ENCODE peak calls at places on chromosomes 5 and 9, in nine cellular contexts. One of them, this sample, is unnamed.

GRCh38 chr9:33443047-33443446 is 4.3 kb downstream of the AQP3 start:
- DNase-seq in AG04449: no peak
- DNase-seq in CD8-positive, alpha-beta T cell: no peak
- DNase-seq in CD4-positive, alpha-beta T cell: no peak
- DNase-seq in fibroblast of the aortic adventitia: peak
- DNase-seq in RWPE2: peak
- DNase-seq in heart right ventricle: no peak
- DNase-seq in mesothelial cell of epicardium: no peak
- DNase-seq in coronary artery: no peak
- DNase-seq in this sample: no peak

GRCh38 chr5:154575869-154576806 is 98.1 kb upstream of the HAND1 start:
- DNase-seq in AG04449: no peak
- DNase-seq in CD8-positive, alpha-beta T cell: no peak
- DNase-seq in CD4-positive, alpha-beta T cell: no peak
- DNase-seq in fibroblast of the aortic adventitia: no peak
- DNase-seq in RWPE2: no peak
- DNase-seq in heart right ventricle: no peak
- DNase-seq in mesothelial cell of epicardium: no peak
- DNase-seq in coronary artery: no peak
- DNase-seq in this sample: peak

GRCh38 chr5:178474562-178475184 is 115.5 kb downstream of the COL23A1 start:
- DNase-seq in AG04449: no peak
- DNase-seq in CD8-positive, alpha-beta T cell: no peak
- DNase-seq in CD4-positive, alpha-beta T cell: no peak
- DNase-seq in fibroblast of the aortic adventitia: no peak
- DNase-seq in RWPE2: no peak
- DNase-seq in heart right ventricle: no peak
- DNase-seq in mesothelial cell of epicardium: no peak
- DNase-seq in coronary artery: no peak
- DNase-seq in this sample: no peak

GRCh38 chr9:128946945-128947422 is 419 bp downstream of the DOLK start:
- DNase-seq in AG04449: no peak
- DNase-seq in CD8-positive, alpha-beta T cell: no peak
- DNase-seq in CD4-positive, alpha-beta T cell: peak
- DNase-seq in fibroblast of the aortic adventitia: peak
- DNase-seq in RWPE2: no peak
- DNase-seq in heart right ventricle: peak
- DNase-seq in mesothelial cell of epicardium: no peak
- DNase-seq in coronary artery: peak
- DNase-seq in this sample: no peak

GRCh38 chr9:8179381-8180053 is 379.9 kb upstream of the DMAC1 start:
- DNase-seq in AG04449: no peak
- DNase-seq in CD8-positive, alpha-beta T cell: no peak
- DNase-seq in CD4-positive, alpha-beta T cell: no peak
- DNase-seq in fibroblast of the aortic adventitia: no peak
- DNase-seq in RWPE2: no peak
- DNase-seq in heart right ventricle: no peak
- DNase-seq in mesothelial cell of epicardium: no peak
- DNase-seq in coronary artery: no peak
- DNase-seq in this sample: no peak

GRCh38 chr9:127204771-127205470 is 59.7 kb upstream of the GARNL3 start:
- DNase-seq in AG04449: no peak
- DNase-seq in CD8-positive, alpha-beta T cell: no peak
- DNase-seq in CD4-positive, alpha-beta T cell: no peak
- DNase-seq in fibroblast of the aortic adventitia: no peak
- DNase-seq in RWPE2: peak
- DNase-seq in heart right ventricle: no peak
- DNase-seq in mesothelial cell of epicardium: no peak
- DNase-seq in coronary artery: no peak
- DNase-seq in this sample: no peak

GRCh38 chr5:133341915-133342710 is 270.2 kb downstream of the FSTL4 start:
- DNase-seq in AG04449: no peak
- DNase-seq in CD8-positive, alpha-beta T cell: no peak
- DNase-seq in CD4-positive, alpha-beta T cell: no peak
- DNase-seq in fibroblast of the aortic adventitia: no peak
- DNase-seq in RWPE2: no peak
- DNase-seq in heart right ventricle: no peak
- DNase-seq in mesothelial cell of epicardium: no peak
- DNase-seq in coronary artery: peak
- DNase-seq in this sample: no peak

GRCh38 chr5:125413861-125414260 is 667.4 kb upstream of the ZNF608 start:
- DNase-seq in AG04449: no peak
- DNase-seq in CD8-positive, alpha-beta T cell: no peak
- DNase-seq in CD4-positive, alpha-beta T cell: no peak
- DNase-seq in fibroblast of the aortic adventitia: peak
- DNase-seq in RWPE2: no peak
- DNase-seq in heart right ventricle: no peak
- DNase-seq in mesothelial cell of epicardium: no peak
- DNase-seq in coronary artery: no peak
- DNase-seq in this sample: no peak

GRCh38 chr9:15421532-15421931 is 1.1 kb upstream of the SNAPC3 start:
- DNase-seq in AG04449: no peak
- DNase-seq in CD8-positive, alpha-beta T cell: no peak
- DNase-seq in CD4-positive, alpha-beta T cell: no peak
- DNase-seq in fibroblast of the aortic adventitia: no peak
- DNase-seq in RWPE2: no peak
- DNase-seq in heart right ventricle: no peak
- DNase-seq in mesothelial cell of epicardium: no peak
- DNase-seq in coronary artery: no peak
- DNase-seq in this sample: no peak

GRCh38 chr9:71638627-71639026 is 129.7 kb downstream of the CEMIP2 start:
- DNase-seq in AG04449: no peak
- DNase-seq in CD8-positive, alpha-beta T cell: no peak
- DNase-seq in CD4-positive, alpha-beta T cell: no peak
- DNase-seq in fibroblast of the aortic adventitia: no peak
- DNase-seq in RWPE2: no peak
- DNase-seq in heart right ventricle: no peak
- DNase-seq in mesothelial cell of epicardium: no peak
- DNase-seq in coronary artery: no peak
- DNase-seq in this sample: no peak

GRCh38 chr5:74412064-74412463 is 228.5 kb downstream of the ENC1 start:
- DNase-seq in AG04449: no peak
- DNase-seq in CD8-positive, alpha-beta T cell: no peak
- DNase-seq in CD4-positive, alpha-beta T cell: no peak
- DNase-seq in fibroblast of the aortic adventitia: no peak
- DNase-seq in RWPE2: no peak
- DNase-seq in heart right ventricle: no peak
- DNase-seq in mesothelial cell of epicardium: no peak
- DNase-seq in coronary artery: no peak
- DNase-seq in this sample: no peak

GRCh38 chr5:19880430-19880829 is 107.6 kb downstream of the CDH18 start:
- DNase-seq in AG04449: no peak
- DNase-seq in CD8-positive, alpha-beta T cell: no peak
- DNase-seq in CD4-positive, alpha-beta T cell: no peak
- DNase-seq in fibroblast of the aortic adventitia: no peak
- DNase-seq in RWPE2: no peak
- DNase-seq in heart right ventricle: no peak
- DNase-seq in mesothelial cell of epicardium: no peak
- DNase-seq in coronary artery: no peak
- DNase-seq in this sample: no peak

DNA sequence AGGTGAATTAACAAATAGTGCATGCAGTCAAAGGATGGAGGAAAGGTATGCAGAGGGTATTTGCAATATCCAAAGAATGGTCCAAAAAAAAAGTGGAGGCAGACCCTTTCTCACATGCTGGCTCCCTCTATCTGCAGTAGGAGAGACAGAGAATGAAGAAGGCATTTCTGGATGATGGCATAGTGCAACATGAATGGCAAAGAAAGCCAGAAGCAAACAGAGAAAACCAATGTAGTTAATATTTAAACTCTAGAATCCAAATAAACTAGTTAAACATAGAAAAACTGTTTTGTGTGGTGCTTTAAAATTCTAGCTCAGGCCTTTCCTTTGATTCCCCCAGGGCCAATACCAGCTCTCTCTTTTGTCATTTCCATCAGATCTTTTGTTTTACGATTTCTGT is 403.1 kb upstream of the WWC1 start:
- DNase-seq in AG04449: no peak
- DNase-seq in CD8-positive, alpha-beta T cell: no peak
- DNase-seq in CD4-positive, alpha-beta T cell: no peak
- DNase-seq in fibroblast of the aortic adventitia: no peak
- DNase-seq in RWPE2: no peak
- DNase-seq in heart right ventricle: no peak
- DNase-seq in mesothelial cell of epicardium: no peak
- DNase-seq in coronary artery: no peak
- DNase-seq in this sample: no peak
- TF ChIP-seq CTCF in AG04449: no peak
- TF ChIP-seq CTCF in CD8-positive, alpha-beta T cell: no peak
- TF ChIP-seq CTCF in CD4-positive, alpha-beta T cell: no peak
- TF ChIP-seq CTCF in fibroblast of the aortic adventitia: no peak
- TF ChIP-seq CTCF in RWPE2: no peak
- TF ChIP-seq CTCF in heart right ventricle: no peak
- TF ChIP-seq CTCF in mesothelial cell of epicardium: no peak
- TF ChIP-seq CTCF in coronary artery: no peak
- TF ChIP-seq CTCF in this sample: no peak

GRCh38 chr5:36090033-36090432 is 23.4 kb upstream of the UGT3A2 start:
- DNase-seq in AG04449: no peak
- DNase-seq in CD8-positive, alpha-beta T cell: no peak
- DNase-seq in CD4-positive, alpha-beta T cell: no peak
- DNase-seq in fibroblast of the aortic adventitia: peak
- DNase-seq in RWPE2: no peak
- DNase-seq in heart right ventricle: no peak
- DNase-seq in mesothelial cell of epicardium: no peak
- DNase-seq in coronary artery: no peak
- DNase-seq in this sample: no peak
- TF ChIP-seq CTCF in AG04449: peak
- TF ChIP-seq CTCF in CD8-positive, alpha-beta T cell: no peak
- TF ChIP-seq CTCF in CD4-positive, alpha-beta T cell: no peak
- TF ChIP-seq CTCF in fibroblast of the aortic adventitia: peak
- TF ChIP-seq CTCF in RWPE2: peak
- TF ChIP-seq CTCF in heart right ventricle: no peak
- TF ChIP-seq CTCF in mesothelial cell of epicardium: no peak
- TF ChIP-seq CTCF in coronary artery: no peak
- TF ChIP-seq CTCF in this sample: peak

DNA sequence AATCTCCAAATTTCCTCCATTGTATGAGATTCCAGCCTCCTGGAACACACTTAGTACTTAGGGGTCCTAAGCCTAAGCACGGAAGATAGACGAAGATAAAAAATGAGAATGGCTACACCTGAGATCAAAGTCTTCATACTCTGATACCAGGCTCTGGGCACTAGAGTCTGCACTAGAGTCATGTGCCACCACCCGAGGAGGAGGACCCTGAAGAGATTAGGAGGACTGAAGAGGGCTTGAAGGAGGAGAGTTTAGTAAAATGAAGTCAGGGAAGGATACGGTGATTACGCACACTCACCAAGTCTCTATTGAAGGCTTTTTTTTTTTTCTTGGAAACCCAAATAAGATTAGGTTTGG is 573 bp upstream of the SPATA24 start:
- DNase-seq in AG04449: no peak
- DNase-seq in CD8-positive, alpha-beta T cell: no peak
- DNase-seq in CD4-positive, alpha-beta T cell: no peak
- DNase-seq in fibroblast of the aortic adventitia: no peak
- DNase-seq in RWPE2: no peak
- DNase-seq in heart right ventricle: no peak
- DNase-seq in mesothelial cell of epicardium: no peak
- DNase-seq in coronary artery: no peak
- DNase-seq in this sample: no peak
- TF ChIP-seq CTCF in AG04449: no peak
- TF ChIP-seq CTCF in CD8-positive, alpha-beta T cell: no peak
- TF ChIP-seq CTCF in CD4-positive, alpha-beta T cell: no peak
- TF ChIP-seq CTCF in fibroblast of the aortic adventitia: no peak
- TF ChIP-seq CTCF in RWPE2: no peak
- TF ChIP-seq CTCF in heart right ventricle: no peak
- TF ChIP-seq CTCF in mesothelial cell of epicardium: no peak
- TF ChIP-seq CTCF in coronary artery: no peak
- TF ChIP-seq CTCF in this sample: no peak

GRCh38 chr5:42881416-42882109 is 69.9 kb upstream of the SELENOP start:
- DNase-seq in AG04449: no peak
- DNase-seq in CD8-positive, alpha-beta T cell: no peak
- DNase-seq in CD4-positive, alpha-beta T cell: no peak
- DNase-seq in fibroblast of the aortic adventitia: no peak
- DNase-seq in RWPE2: no peak
- DNase-seq in heart right ventricle: no peak
- DNase-seq in mesothelial cell of epicardium: no peak
- DNase-seq in coronary artery: no peak
- DNase-seq in this sample: no peak
- TF ChIP-seq CTCF in AG04449: no peak
- TF ChIP-seq CTCF in CD8-positive, alpha-beta T cell: no peak
- TF ChIP-seq CTCF in CD4-positive, alpha-beta T cell: no peak
- TF ChIP-seq CTCF in fibroblast of the aortic adventitia: no peak
- TF ChIP-seq CTCF in RWPE2: no peak
- TF ChIP-seq CTCF in heart right ventricle: no peak
- TF ChIP-seq CTCF in mesothelial cell of epicardium: no peak
- TF ChIP-seq CTCF in coronary artery: no peak
- TF ChIP-seq CTCF in this sample: no peak

GRCh38 chr9:132004323-132004722 is 75.3 kb downstream of the MED27 start:
- DNase-seq in AG04449: no peak
- DNase-seq in CD8-positive, alpha-beta T cell: no peak
- DNase-seq in CD4-positive, alpha-beta T cell: no peak
- DNase-seq in fibroblast of the aortic adventitia: no peak
- DNase-seq in RWPE2: no peak
- DNase-seq in heart right ventricle: no peak
- DNase-seq in mesothelial cell of epicardium: no peak
- DNase-seq in coronary artery: no peak
- DNase-seq in this sample: no peak
- TF ChIP-seq CTCF in AG04449: no peak
- TF ChIP-seq CTCF in CD8-positive, alpha-beta T cell: no peak
- TF ChIP-seq CTCF in CD4-positive, alpha-beta T cell: no peak
- TF ChIP-seq CTCF in fibroblast of the aortic adventitia: no peak
- TF ChIP-seq CTCF in RWPE2: no peak
- TF ChIP-seq CTCF in heart right ventricle: no peak
- TF ChIP-seq CTCF in mesothelial cell of epicardium: no peak
- TF ChIP-seq CTCF in coronary artery: no peak
- TF ChIP-seq CTCF in this sample: no peak

DNA sequence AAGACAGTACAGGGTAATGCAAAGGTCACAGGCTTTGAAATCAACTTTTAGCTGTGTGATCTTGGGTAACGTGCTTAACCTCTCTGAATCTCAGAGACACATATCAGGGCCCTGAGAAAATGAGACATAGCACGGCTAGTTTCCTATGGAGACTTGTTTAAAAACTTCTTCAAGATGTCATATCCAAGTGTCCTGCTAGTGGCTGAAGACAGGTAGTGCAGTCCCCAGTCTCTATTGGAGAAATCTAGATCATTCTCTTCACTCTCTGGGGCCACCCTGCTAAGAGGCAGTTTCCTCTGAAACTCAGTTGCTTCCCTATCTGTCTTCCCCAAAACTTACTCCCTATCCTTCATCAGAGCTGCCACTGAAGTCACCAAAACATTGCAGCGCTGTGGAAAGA is 30.3 kb upstream of the GRXCR2 start:
- DNase-seq in AG04449: no peak
- DNase-seq in CD8-positive, alpha-beta T cell: no peak
- DNase-seq in CD4-positive, alpha-beta T cell: no peak
- DNase-seq in fibroblast of the aortic adventitia: no peak
- DNase-seq in RWPE2: no peak
- DNase-seq in heart right ventricle: no peak
- DNase-seq in mesothelial cell of epicardium: no peak
- DNase-seq in coronary artery: no peak
- DNase-seq in this sample: no peak
- TF ChIP-seq CTCF in AG04449: peak
- TF ChIP-seq CTCF in CD8-positive, alpha-beta T cell: no peak
- TF ChIP-seq CTCF in CD4-positive, alpha-beta T cell: no peak
- TF ChIP-seq CTCF in fibroblast of the aortic adventitia: peak
- TF ChIP-seq CTCF in RWPE2: peak
- TF ChIP-seq CTCF in heart right ventricle: no peak
- TF ChIP-seq CTCF in mesothelial cell of epicardium: no peak
- TF ChIP-seq CTCF in coronary artery: no peak
- TF ChIP-seq CTCF in this sample: peak

This sample was measured in GM12864.